ENCODE peak calls at places on chromosomes 16 and 17, in seven cellular contexts. W is breast epithelium, K is K562, M is heart left ventricle, L is esophagus squamous epithelium, U is HCT116, N is spleen. I is an unnamed sample.

GRCh38 chr16:87463722-87464690 is 28.8 kb downstream of the ZCCHC14 start:
- DNase-seq in W (no peak), K (no peak), M (peak), L (no peak), U (no peak), N (no peak), I (peak)

GRCh38 chr16:25060920-25061319 is 45.8 kb upstream of the ARHGAP17 start:
- DNase-seq in W (no peak), K (no peak), M (no peak), L (no peak), U (no peak), N (no peak), I (no peak)

GRCh38 chr17:40536731-40537171 is 28.5 kb downstream of the CCR7 start:
- DNase-seq in W (peak), K (no peak), M (no peak), L (no peak), U (no peak), N (peak), I (peak)

GRCh38 chr16:60304078-60304477 is 1570.0 kb upstream of the GOT2 start:
- DNase-seq in W (no peak), K (no peak), M (no peak), L (no peak), U (no peak), N (no peak), I (no peak)

GRCh38 chr16:66894948-66895696 is 14.8 kb downstream of the PDP2 start:
- DNase-seq in W (no peak), K (peak), M (peak), L (peak), U (peak), N (no peak), I (peak)

GRCh38 chr17:43840814-43841213 is 6.2 kb upstream of the CD300LG start:
- DNase-seq in W (no peak), K (no peak), M (no peak), L (no peak), U (no peak), N (no peak), I (no peak)

GRCh38 chr17:3687949-3688614 is 7.9 kb downstream of the P2RX5 start:
- DNase-seq in W (no peak), K (no peak), M (no peak), L (no peak), U (no peak), N (no peak), I (no peak)

GRCh38 chr17:20930065-20930760 is 112.6 kb downstream of the USP22 start:
- DNase-seq in W (no peak), K (no peak), M (no peak), L (no peak), U (no peak), N (no peak), I (no peak)

GRCh38 chr17:76446449-76447231 is 6.3 kb downstream of the UBE2O start:
- DNase-seq in W (no peak), K (peak), M (no peak), L (no peak), U (peak), N (no peak), I (no peak)

GRCh38 chr16:12303649-12304048 is 327.1 kb downstream of the SNX29 start:
- DNase-seq in W (no peak), K (no peak), M (no peak), L (no peak), U (no peak), N (no peak), I (peak)

GRCh38 chr16:54936979-54937672 is 6.5 kb downstream of the IRX5 start:
- DNase-seq in W (peak), K (no peak), M (peak), L (no peak), U (no peak), N (no peak), I (peak)

GRCh38 chr17:5584971-5585794 is 874 bp upstream of the NLRP1 start:
- DNase-seq in W (no peak), K (no peak), M (no peak), L (no peak), U (no peak), N (no peak), I (no peak)

GRCh38 chr16:82730901-82731300 is 104.1 kb downstream of the CDH13 start:
- DNase-seq in W (no peak), K (no peak), M (no peak), L (no peak), U (no peak), N (no peak), I (no peak)
- TF ChIP-seq CTCF in W (no peak), K (no peak), M (no peak), L (no peak), U (no peak), N (no peak), I (no peak)

GRCh38 chr17:35432176-35433074 is at the start of gene SLFN12:
- DNase-seq in W (no peak), K (no peak), M (peak), L (no peak), U (no peak), N (peak), I (peak)
- H3K4me3 ChIP-seq in W (peak), K (no peak), M (peak), L (peak), U (peak), N (peak), I (peak)

GRCh38 chr16:4249546-4249945 is 7.7 kb upstream of the SRL start:
- DNase-seq in W (no peak), K (no peak), M (no peak), L (no peak), U (no peak), N (no peak), I (no peak)

GRCh38 chr16:4257646-4258556 is 14.9 kb downstream of the TFAP4 start:
- DNase-seq in W (no peak), K (no peak), M (peak), L (no peak), U (no peak), N (no peak), I (no peak)

GRCh38 chr16:4253394-4254150 is 11.7 kb upstream of the SRL start:
- DNase-seq in W (peak), K (peak), M (peak), L (peak), U (peak), N (peak), I (peak)
- TF ChIP-seq POLR2A in W (peak), K (peak), M (peak), L (peak), U (peak), N (peak), I (no peak)

GRCh38 chr17:28575126-28575795 is 1.4 kb downstream of the ALDOC start:
- DNase-seq in W (no peak), K (no peak), M (peak), L (no peak), U (no peak), N (no peak), I (no peak)

GRCh38 chr17:28572294-28573099 is 1.2 kb upstream of the PIGS start:
- DNase-seq in W (no peak), K (no peak), M (no peak), L (no peak), U (no peak), N (no peak), I (no peak)

GRCh38 chr17:28573966-28574480 is 2.7 kb downstream of the ALDOC start:
- DNase-seq in W (no peak), K (no peak), M (no peak), L (no peak), U (no peak), N (no peak), I (no peak)

GRCh38 chr17:28573521-28573920 is 2.2 kb upstream of the PIGS start:
- DNase-seq in W (no peak), K (no peak), M (no peak), L (no peak), U (no peak), N (no peak), I (no peak)

GRCh38 chr17:28574536-28574935 is 2.2 kb downstream of the ALDOC start:
- DNase-seq in W (no peak), K (no peak), M (no peak), L (no peak), U (no peak), N (no peak), I (no peak)
- TF ChIP-seq CTCF in W (no peak), K (no peak), M (no peak), L (no peak), U (no peak), N (no peak), I (no peak)

GRCh38 chr17:38425048-38425447 is 3.2 kb upstream of the ARHGAP23 start:
- DNase-seq in W (no peak), K (no peak), M (no peak), L (no peak), U (no peak), N (no peak), I (no peak)

GRCh38 chr17:38426441-38426840 is 1.8 kb upstream of the ARHGAP23 start:
- DNase-seq in W (no peak), K (no peak), M (no peak), L (no peak), U (no peak), N (no peak), I (no peak)

GRCh38 chr17:38421871-38422819 is 6.1 kb upstream of the ARHGAP23 start:
- DNase-seq in W (no peak), K (no peak), M (no peak), L (no peak), U (no peak), N (no peak), I (no peak)

GRCh38 chr17:38425744-38426143 is 2.5 kb upstream of the ARHGAP23 start:
- DNase-seq in W (no peak), K (no peak), M (peak), L (no peak), U (no peak), N (no peak), I (no peak)

DNA sequence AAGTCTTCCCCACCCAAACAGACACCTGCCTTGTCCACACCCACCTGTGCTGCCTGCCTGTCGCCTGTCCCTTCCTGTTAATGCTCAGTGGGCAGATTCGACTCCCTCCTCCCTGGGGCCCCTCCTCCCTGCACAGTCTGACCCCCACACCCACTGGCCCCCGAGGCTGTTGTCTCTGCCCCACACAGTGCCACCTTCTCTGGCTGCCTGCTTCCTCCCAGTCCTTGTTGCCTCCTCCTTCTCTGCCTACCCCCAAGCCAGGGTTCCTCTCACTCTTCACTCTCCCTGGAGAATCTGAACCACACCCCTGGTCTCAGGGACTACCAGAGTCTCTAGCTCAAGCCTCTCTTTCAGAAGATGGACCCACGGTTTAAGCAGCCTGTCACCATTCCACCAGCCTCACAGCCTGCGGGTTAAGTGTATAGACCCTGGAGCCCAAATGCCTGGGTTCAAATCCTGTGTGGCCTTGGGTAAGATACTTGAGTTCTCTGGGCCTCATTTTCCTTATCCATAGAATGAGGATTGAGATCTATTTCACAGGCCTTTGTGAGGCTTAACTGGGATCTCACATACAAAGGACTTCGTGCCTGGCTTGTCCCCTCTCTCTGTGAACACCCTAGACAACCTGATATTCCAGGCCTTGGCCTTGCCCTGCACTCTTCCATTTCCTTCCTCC is 3.8 kb upstream of the ARHGAP23 start:
- DNase-seq in W (no peak), K (no peak), M (no peak), L (no peak), U (no peak), N (no peak), I (no peak)
- H3K4me3 ChIP-seq in W (no peak), K (no peak), M (no peak), L (no peak), U (no peak), N (no peak), I (no peak)

DNA sequence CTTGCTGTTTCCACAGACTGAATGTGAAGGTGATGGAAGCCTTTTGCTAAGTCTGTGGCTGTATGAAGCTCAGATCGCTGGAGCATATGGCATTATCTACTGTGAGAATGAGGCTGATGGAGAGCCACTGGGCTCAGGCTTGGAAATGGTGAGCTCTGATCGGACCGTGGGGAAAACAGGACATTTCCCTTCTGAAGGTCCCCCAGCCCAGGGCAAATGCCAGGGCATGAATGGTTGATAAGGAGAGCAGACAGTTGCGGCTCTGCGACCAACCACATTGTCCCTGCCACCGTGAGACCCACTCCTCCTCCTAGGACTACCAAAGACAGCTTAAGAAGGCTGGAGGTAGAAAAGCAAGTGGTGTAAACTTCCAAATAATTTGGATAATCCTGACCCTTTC is 4.7 kb upstream of the CUEDC1 start:
- DNase-seq in W (no peak), K (no peak), M (no peak), L (no peak), U (no peak), N (no peak), I (no peak)
- TF ChIP-seq POLR2A in W (no peak), K (no peak), M (no peak), L (no peak), U (no peak), N (no peak), I (no peak)

GRCh38 chr17:42548993-42549755 is 3.5 kb upstream of the HSD17B1 start:
- DNase-seq in W (no peak), K (no peak), M (no peak), L (no peak), U (no peak), N (no peak), I (no peak)

GRCh38 chr17:42547001-42547461 is 5.7 kb upstream of the HSD17B1 start:
- DNase-seq in W (no peak), K (peak), M (no peak), L (no peak), U (no peak), N (no peak), I (no peak)

GRCh38 chr17:42547698-42548069 is 5.0 kb upstream of the HSD17B1 start:
- DNase-seq in W (no peak), K (no peak), M (no peak), L (no peak), U (no peak), N (no peak), I (no peak)

GRCh38 chr17:42544874-42545283 is 7.8 kb upstream of the HSD17B1 start:
- DNase-seq in W (no peak), K (no peak), M (no peak), L (no peak), U (no peak), N (no peak), I (no peak)

GRCh38 chr17:42548070-42548837 is 4.5 kb upstream of the HSD17B1 start:
- DNase-seq in W (peak), K (peak), M (no peak), L (no peak), U (no peak), N (peak), I (no peak)
- TF ChIP-seq CTCF in W (peak), K (no peak), M (peak), L (peak), U (peak), N (peak), I (no peak)

GRCh38 chr16:608019-608418 is 18.2 kb downstream of the RAB40C start:
- DNase-seq in W (no peak), K (no peak), M (no peak), L (no peak), U (no peak), N (no peak), I (no peak)
- H3K4me3 ChIP-seq in W (no peak), K (no peak), M (no peak), L (no peak), U (no peak), N (no peak), I (no peak)

GRCh38 chr16:2904100-2904921 is 7.4 kb upstream of the FLYWCH1 start:
- DNase-seq in W (peak), K (peak), M (peak), L (no peak), U (peak), N (peak), I (peak)

GRCh38 chr16:2904922-2905240 is 6.8 kb upstream of the FLYWCH1 start:
- DNase-seq in W (no peak), K (no peak), M (peak), L (no peak), U (no peak), N (no peak), I (no peak)

GRCh38 chr16:2905988-2906387 is 5.7 kb upstream of the FLYWCH1 start:
- DNase-seq in W (no peak), K (peak), M (no peak), L (no peak), U (no peak), N (no peak), I (no peak)

GRCh38 chr16:2902337-2903130 is 9.2 kb upstream of the FLYWCH1 start:
- DNase-seq in W (no peak), K (peak), M (no peak), L (no peak), U (no peak), N (no peak), I (no peak)

DNA sequence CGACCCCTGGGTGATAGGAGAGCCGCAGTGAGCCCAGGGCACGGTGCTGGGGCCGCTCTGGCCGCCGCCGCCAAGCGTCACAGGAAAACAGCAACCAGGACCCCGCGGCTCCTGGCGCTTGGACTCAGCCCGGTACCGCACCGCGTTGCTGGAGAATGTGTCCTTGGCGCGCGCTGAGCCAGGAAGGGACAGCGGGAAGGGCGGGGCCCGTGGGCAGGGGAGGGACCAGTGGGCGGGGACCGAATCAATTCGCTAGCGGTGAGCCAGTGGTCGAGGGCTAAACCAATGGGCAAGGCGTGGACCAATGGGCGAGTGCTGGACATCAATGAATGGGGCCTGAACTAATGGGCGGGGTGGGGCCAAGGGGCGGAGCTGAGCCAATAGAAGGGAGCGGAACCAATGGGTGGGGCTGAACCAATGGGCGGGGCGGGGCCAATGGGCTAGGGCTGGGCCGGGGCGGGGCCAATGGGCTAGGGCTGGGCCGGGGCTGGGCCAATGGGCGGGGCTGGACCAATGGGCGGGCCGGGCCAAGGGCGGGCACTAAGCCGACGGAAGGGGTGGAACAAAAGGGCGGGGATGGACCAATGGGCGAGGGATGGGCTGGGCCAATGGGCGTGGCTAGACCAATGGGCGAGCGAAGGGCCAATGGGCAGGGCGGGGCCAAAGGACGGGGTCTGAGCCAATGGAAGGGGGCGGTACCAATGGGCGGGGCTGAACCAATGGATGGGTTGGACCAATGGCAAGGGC is 6.3 kb upstream of the FLYWCH1 start:
- DNase-seq in W (peak), K (peak), M (peak), L (peak), U (peak), N (peak), I (peak)
- TF ChIP-seq POLR2A in W (peak), K (peak), M (peak), L (peak), U (peak), N (peak), I (no peak)

DNA sequence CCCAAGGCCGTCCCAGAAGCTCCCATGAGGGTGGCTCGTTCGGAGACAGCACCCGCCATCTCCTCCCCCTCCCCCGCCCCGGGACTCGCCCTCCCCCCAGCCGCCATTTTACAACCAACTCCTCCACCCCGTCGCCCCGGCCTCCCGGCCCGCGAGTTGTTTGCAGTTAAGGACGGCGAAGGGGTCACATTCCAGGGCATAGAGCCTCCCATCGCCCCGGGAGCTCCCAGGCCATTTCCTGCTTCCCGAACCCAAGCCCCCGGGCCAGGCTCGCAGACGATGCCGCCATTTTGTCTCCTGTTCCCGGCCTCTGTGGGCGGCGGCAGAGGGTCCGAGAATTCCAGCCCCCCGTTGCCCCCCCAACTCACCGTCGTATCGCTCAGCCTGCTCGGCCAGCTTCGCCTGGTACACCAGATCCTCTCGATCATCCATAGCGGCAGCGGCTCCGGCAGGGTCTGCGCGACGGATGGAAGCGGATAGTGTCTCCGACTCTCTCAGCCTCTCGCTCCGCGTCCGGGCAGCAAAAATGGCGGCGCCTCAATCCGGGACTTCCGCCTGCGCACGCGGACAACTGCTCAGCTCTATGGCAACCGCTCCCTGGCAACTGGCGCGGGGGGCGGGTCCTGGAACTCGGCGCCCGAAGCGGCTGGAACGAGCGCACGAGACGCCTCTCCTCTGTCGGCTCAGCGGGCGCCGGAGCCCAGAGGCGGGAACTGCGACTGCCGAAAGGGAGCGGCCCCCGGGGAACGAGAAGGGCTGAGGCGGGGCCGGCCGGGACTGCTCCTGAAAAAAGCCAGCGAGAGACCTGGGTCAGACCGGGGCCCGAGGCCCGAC is at the start of gene YWHAE:
- DNase-seq in W (peak), K (peak), M (peak), L (peak), U (peak), N (peak), I (peak)
- TF ChIP-seq CTCF in W (no peak), K (no peak), M (no peak), L (no peak), U (no peak), N (no peak), I (no peak)

I was measured in lower leg skin.